ENCODE peak calls at places on chromosomes 5 and 9, in six cellular contexts. One of them, this sample, is unnamed. For H3K9me2, the result is how much of the 10 kb centered on the place peaks cover.

GRCh38 chr9:112489039-112489546 is 2.5 kb downstream of the KIAA1958 start:
- DNase-seq in GM23338: peak
- DNase-seq in hepatocyte: no peak
- DNase-seq in GM23248: no peak
- DNase-seq in PC-3: no peak
- DNase-seq in OCI-LY7: no peak
- DNase-seq in this sample: no peak

GRCh38 chr5:122547669-122548068 is 227.2 kb upstream of the SNX2 start:
- DNase-seq in GM23338: no peak
- DNase-seq in hepatocyte: no peak
- DNase-seq in GM23248: no peak
- DNase-seq in PC-3: no peak
- DNase-seq in OCI-LY7: no peak
- DNase-seq in this sample: no peak

GRCh38 chr5:116272281-116272941 is 187.6 kb downstream of the COMMD10 start:
- DNase-seq in GM23338: peak
- DNase-seq in hepatocyte: no peak
- DNase-seq in GM23248: peak
- DNase-seq in PC-3: no peak
- DNase-seq in OCI-LY7: no peak
- DNase-seq in this sample: no peak

GRCh38 chr9:93061791-93062299 is 3.3 kb downstream of the SUSD3 start:
- DNase-seq in GM23338: peak
- DNase-seq in hepatocyte: peak
- DNase-seq in GM23248: no peak
- DNase-seq in PC-3: no peak
- DNase-seq in OCI-LY7: peak
- DNase-seq in this sample: peak

GRCh38 chr5:168186289-168187074 is 105.0 kb upstream of the WWC1 start:
- DNase-seq in GM23338: no peak
- DNase-seq in hepatocyte: peak
- DNase-seq in GM23248: no peak
- DNase-seq in PC-3: no peak
- DNase-seq in OCI-LY7: no peak
- DNase-seq in this sample: no peak

GRCh38 chr9:136821333-136822031 is 13.7 kb downstream of the RABL6 start:
- DNase-seq in GM23338: peak
- DNase-seq in hepatocyte: no peak
- DNase-seq in GM23248: peak
- DNase-seq in PC-3: no peak
- DNase-seq in OCI-LY7: no peak
- DNase-seq in this sample: no peak

GRCh38 chr5:167104351-167104750 is 1187.1 kb upstream of the WWC1 start:
- DNase-seq in GM23338: no peak
- DNase-seq in hepatocyte: no peak
- DNase-seq in GM23248: no peak
- DNase-seq in PC-3: no peak
- DNase-seq in OCI-LY7: no peak
- DNase-seq in this sample: no peak

GRCh38 chr9:132348676-132349075 is 6.1 kb downstream of the SETX start:
- DNase-seq in GM23338: no peak
- DNase-seq in hepatocyte: no peak
- DNase-seq in GM23248: no peak
- DNase-seq in PC-3: no peak
- DNase-seq in OCI-LY7: no peak
- DNase-seq in this sample: no peak

GRCh38 chr5:96172436-96172835 is 210.8 kb upstream of the ELL2 start:
- DNase-seq in GM23338: no peak
- DNase-seq in hepatocyte: no peak
- DNase-seq in GM23248: peak
- DNase-seq in PC-3: no peak
- DNase-seq in OCI-LY7: no peak
- DNase-seq in this sample: no peak

GRCh38 chr9:34457266-34458012 is 931 bp downstream of the FAM219A start:
- DNase-seq in GM23338: peak
- DNase-seq in hepatocyte: peak
- DNase-seq in GM23248: peak
- DNase-seq in PC-3: peak
- DNase-seq in OCI-LY7: peak
- DNase-seq in this sample: no peak

GRCh38 chr5:147661576-147661975 is 121.0 kb downstream of the JAKMIP2 start:
- DNase-seq in GM23338: no peak
- DNase-seq in hepatocyte: no peak
- DNase-seq in GM23248: no peak
- DNase-seq in PC-3: no peak
- DNase-seq in OCI-LY7: no peak
- DNase-seq in this sample: no peak

GRCh38 chr9:25716220-25716872 is 38.1 kb upstream of the TUSC1 start:
- DNase-seq in GM23338: peak
- DNase-seq in hepatocyte: peak
- DNase-seq in GM23248: peak
- DNase-seq in PC-3: peak
- DNase-seq in OCI-LY7: peak
- DNase-seq in this sample: no peak

GRCh38 chr9:129204840-129205239 is 26.8 kb upstream of the IER5L start:
- DNase-seq in GM23338: peak
- DNase-seq in hepatocyte: no peak
- DNase-seq in GM23248: no peak
- DNase-seq in PC-3: no peak
- DNase-seq in OCI-LY7: no peak
- DNase-seq in this sample: no peak

GRCh38 chr5:170393235-170393634 is 4.1 kb upstream of the KCNMB1 start:
- DNase-seq in GM23338: no peak
- DNase-seq in hepatocyte: no peak
- DNase-seq in GM23248: peak
- DNase-seq in PC-3: no peak
- DNase-seq in OCI-LY7: no peak
- DNase-seq in this sample: peak

GRCh38 chr5:72598461-72599433 is 91.5 kb upstream of the ZNF366 start:
- DNase-seq in GM23338: no peak
- DNase-seq in hepatocyte: peak
- DNase-seq in GM23248: peak
- DNase-seq in PC-3: peak
- DNase-seq in OCI-LY7: peak
- DNase-seq in this sample: no peak

GRCh38 chr9:72687331-72687730 is 165.9 kb downstream of the TMC1 start:
- DNase-seq in GM23338: no peak
- DNase-seq in hepatocyte: no peak
- DNase-seq in GM23248: no peak
- DNase-seq in PC-3: no peak
- DNase-seq in OCI-LY7: no peak
- DNase-seq in this sample: no peak

GRCh38 chr5:159533197-159533596 is 202.9 kb upstream of the IL12B start:
- DNase-seq in GM23338: no peak
- DNase-seq in hepatocyte: peak
- DNase-seq in GM23248: peak
- DNase-seq in PC-3: peak
- DNase-seq in OCI-LY7: no peak
- DNase-seq in this sample: no peak

GRCh38 chr5:65121880-65122436 is 353.2 kb downstream of the CWC27 start:
- DNase-seq in GM23338: no peak
- DNase-seq in hepatocyte: no peak
- DNase-seq in GM23248: peak
- DNase-seq in PC-3: no peak
- DNase-seq in OCI-LY7: no peak
- DNase-seq in this sample: no peak

DNA sequence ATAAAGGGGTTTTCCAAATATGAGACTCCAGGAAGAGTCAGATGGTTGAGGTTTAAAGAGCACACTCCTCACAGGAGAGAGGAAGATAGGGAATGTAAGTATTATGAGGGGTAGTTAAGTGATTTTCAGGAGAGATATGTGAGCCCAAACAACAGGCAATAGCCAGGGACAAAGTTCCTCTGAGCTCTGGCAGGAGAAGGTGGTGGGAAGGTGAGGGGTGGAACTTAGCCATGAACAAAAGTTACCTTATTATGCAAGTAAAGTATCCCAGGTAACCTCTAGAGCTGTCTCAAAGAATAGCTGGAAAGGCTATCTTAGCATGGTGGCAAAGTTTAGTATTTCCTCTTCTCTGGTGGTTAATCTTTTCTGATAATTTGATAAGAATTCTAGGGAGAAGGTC is 450.5 kb upstream of the PTPRD start:
- DNase-seq in GM23338: no peak
- DNase-seq in hepatocyte: peak
- DNase-seq in GM23248: no peak
- DNase-seq in PC-3: no peak
- DNase-seq in OCI-LY7: no peak
- DNase-seq in this sample: no peak
- H3K9me2 ChIP-seq in GM23338: under half
- H3K9me2 ChIP-seq in hepatocyte: under half
- H3K9me2 ChIP-seq in GM23248: under half
- H3K9me2 ChIP-seq in PC-3: under half
- H3K9me2 ChIP-seq in OCI-LY7: under half
- H3K9me2 ChIP-seq in this sample: under half

DNA sequence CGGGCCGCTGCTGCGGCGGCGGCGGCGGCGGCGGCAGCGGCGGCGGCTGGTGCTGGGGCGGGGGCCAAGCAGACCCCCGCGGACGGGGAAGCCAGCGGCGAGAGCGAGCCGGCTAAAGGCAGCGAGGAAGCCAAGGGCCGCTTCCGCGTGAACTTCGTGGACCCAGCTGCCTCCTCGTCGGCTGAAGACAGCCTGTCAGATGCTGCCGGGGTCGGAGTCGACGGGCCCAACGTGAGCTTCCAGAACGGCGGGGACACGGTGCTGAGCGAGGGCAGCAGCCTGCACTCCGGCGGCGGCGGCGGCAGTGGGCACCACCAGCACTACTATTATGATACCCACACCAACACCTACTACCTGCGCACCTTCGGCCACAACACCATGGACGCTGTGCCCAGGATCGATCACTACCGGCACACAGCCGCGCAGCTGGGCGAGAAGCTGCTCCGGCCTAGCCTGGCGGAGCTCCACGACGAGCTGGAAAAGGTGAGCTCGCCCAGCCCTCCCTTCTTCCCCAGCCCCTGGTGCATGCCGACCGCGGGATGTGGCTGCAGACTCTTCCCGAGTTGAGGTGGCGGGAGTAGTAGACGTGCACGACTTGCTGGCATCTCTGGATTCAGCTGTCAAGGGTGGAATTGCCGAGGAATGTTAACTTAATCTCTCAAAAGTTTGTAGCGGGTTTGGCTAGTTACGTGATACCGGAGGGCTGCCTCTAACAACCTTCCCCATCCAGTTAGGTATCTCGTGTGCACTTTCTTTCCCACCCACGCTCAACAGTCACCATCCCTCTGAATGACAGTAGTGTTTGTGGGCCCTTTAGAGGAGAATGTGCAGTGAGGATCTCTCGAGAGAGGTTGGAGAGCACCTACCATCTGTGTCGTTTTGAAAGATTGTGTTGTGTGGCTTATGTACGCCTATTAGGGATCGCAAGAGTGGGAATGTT is 932 bp downstream of the SLC12A2 start:
- DNase-seq in GM23338: peak
- DNase-seq in hepatocyte: peak
- DNase-seq in GM23248: peak
- DNase-seq in PC-3: peak
- DNase-seq in OCI-LY7: peak
- DNase-seq in this sample: peak
- H2AFZ ChIP-seq in GM23338: peak
- H2AFZ ChIP-seq in hepatocyte: peak
- H2AFZ ChIP-seq in GM23248: peak
- H2AFZ ChIP-seq in PC-3: peak
- H2AFZ ChIP-seq in OCI-LY7: no peak
- H2AFZ ChIP-seq in this sample: peak

DNA sequence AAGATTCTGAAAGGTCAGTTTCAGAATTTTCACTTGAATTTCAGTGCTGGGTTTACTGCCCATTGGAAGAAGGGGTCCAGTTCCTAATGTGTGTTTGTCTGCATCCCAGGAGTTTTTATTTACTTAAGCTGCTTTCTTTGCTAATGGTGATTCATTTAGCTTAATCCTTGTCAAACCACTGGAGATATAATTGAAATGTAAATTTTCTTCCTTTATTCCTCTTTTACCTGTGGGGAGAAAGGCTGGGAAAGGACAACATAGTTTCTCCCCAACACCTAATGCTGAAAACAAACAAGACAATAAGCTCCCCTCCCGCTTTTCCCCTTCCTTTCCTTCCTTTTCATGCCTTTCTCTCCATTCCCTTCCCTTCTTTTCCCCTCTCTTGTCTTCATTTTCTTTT is 185.8 kb downstream of the KCTD16 start:
- DNase-seq in GM23338: peak
- DNase-seq in hepatocyte: no peak
- DNase-seq in GM23248: no peak
- DNase-seq in PC-3: no peak
- DNase-seq in OCI-LY7: no peak
- DNase-seq in this sample: no peak
- H3K9me2 ChIP-seq in GM23338: under half
- H3K9me2 ChIP-seq in hepatocyte: under half
- H3K9me2 ChIP-seq in GM23248: under half
- H3K9me2 ChIP-seq in PC-3: under half
- H3K9me2 ChIP-seq in OCI-LY7: under half
- H3K9me2 ChIP-seq in this sample: under half

GRCh38 chr5:76643371-76643770 is 20.2 kb upstream of the F2RL2 start:
- DNase-seq in GM23338: no peak
- DNase-seq in hepatocyte: no peak
- DNase-seq in GM23248: no peak
- DNase-seq in PC-3: no peak
- DNase-seq in OCI-LY7: no peak
- DNase-seq in this sample: no peak

GRCh38 chr5:76641514-76642120 is 18.4 kb upstream of the F2RL2 start:
- DNase-seq in GM23338: peak
- DNase-seq in hepatocyte: peak
- DNase-seq in GM23248: peak
- DNase-seq in PC-3: peak
- DNase-seq in OCI-LY7: peak
- DNase-seq in this sample: peak

GRCh38 chr5:76637490-76637889 is 14.3 kb upstream of the F2RL2 start:
- DNase-seq in GM23338: no peak
- DNase-seq in hepatocyte: no peak
- DNase-seq in GM23248: no peak
- DNase-seq in PC-3: no peak
- DNase-seq in OCI-LY7: no peak
- DNase-seq in this sample: no peak

GRCh38 chr5:76638466-76638865 is 15.3 kb upstream of the F2RL2 start:
- DNase-seq in GM23338: peak
- DNase-seq in hepatocyte: no peak
- DNase-seq in GM23248: no peak
- DNase-seq in PC-3: no peak
- DNase-seq in OCI-LY7: no peak
- DNase-seq in this sample: peak

DNA sequence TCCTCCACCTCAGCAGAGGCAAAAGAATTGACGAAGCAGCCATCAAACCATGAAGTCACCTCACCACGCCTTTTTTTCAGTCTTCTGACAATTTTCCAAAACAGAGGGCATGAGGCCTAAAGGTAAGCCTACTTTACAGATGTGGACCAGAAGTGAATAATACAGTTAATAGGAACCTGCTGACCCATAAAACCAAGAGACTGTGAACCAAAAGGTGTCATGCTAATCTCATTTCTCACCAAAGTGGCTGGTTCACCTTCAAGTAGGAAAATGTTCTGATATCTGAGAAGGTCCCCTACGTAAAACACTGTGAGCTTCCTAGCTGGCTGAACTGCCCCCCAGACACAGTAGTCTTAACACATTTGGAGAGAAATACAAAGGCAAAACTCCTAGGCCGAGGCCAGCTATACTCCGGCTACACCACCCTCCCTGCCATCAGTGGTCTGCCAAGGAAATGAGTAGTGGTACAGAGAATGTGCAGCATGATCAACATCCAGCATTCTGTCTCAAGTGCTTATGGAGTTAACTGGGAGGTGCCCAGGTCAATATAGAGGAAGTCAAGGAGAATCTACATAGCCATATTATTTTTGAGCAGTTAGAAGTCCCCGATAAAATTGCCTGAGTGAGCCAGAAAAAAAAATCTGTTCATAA is 19.3 kb upstream of the F2RL2 start:
- DNase-seq in GM23338: no peak
- DNase-seq in hepatocyte: no peak
- DNase-seq in GM23248: no peak
- DNase-seq in PC-3: no peak
- DNase-seq in OCI-LY7: no peak
- DNase-seq in this sample: no peak
- H2AFZ ChIP-seq in GM23338: no peak
- H2AFZ ChIP-seq in hepatocyte: no peak
- H2AFZ ChIP-seq in GM23248: no peak
- H2AFZ ChIP-seq in PC-3: no peak
- H2AFZ ChIP-seq in OCI-LY7: no peak
- H2AFZ ChIP-seq in this sample: no peak